ENCODE peak calls at places on chromosome 17, in nine cellular contexts. M, L, E, X, C, B, V, G and F are unnamed samples.

GRCh38 chr17:8275421-8276290 is 12.8 kb upstream of the RANGRF start:
- DNase-seq in M (peak), V (no peak), L (no peak), G (no peak), E (no peak), C (peak), B (no peak), X (no peak), F (no peak)

GRCh38 chr17:29712677-29713076 is 90.0 kb upstream of the CORO6 start:
- DNase-seq in G (no peak), C (no peak), L (no peak), B (no peak), E (no peak), M (no peak), V (no peak), X (no peak), F (no peak)

GRCh38 chr17:40071720-40072480 is 9.1 kb downstream of the THRA start:
- DNase-seq in V (no peak), E (peak), M (no peak), B (no peak), G (peak), C (peak), L (no peak), X (no peak), F (no peak)

GRCh38 chr17:1232786-1233185 is 37.5 kb upstream of the BHLHA9 start:
- DNase-seq in C (no peak), M (peak), X (no peak), G (no peak), V (no peak), E (peak), B (no peak), L (no peak), F (peak)

GRCh38 chr17:15741624-15742023 is 9.5 kb downstream of the TBC1D26 start:
- DNase-seq in B (no peak), G (no peak), V (no peak), M (no peak), C (no peak), X (no peak), L (no peak), E (no peak), F (no peak)

GRCh38 chr17:80970762-80971703 is 20.6 kb upstream of the CHMP6 start:
- DNase-seq in X (no peak), M (no peak), B (no peak), V (no peak), C (no peak), E (no peak), G (no peak), L (no peak), F (no peak)

GRCh38 chr17:33967608-33968349 is 287.3 kb upstream of the CCL2 start:
- DNase-seq in G (no peak), M (no peak), B (no peak), X (no peak), C (no peak), V (no peak), L (no peak), E (no peak), F (no peak)

GRCh38 chr17:68646626-68647526 is 45.7 kb upstream of the FAM20A start:
- DNase-seq in V (no peak), G (no peak), X (no peak), B (no peak), C (no peak), L (no peak), M (no peak), E (peak), F (no peak)

GRCh38 chr17:77501101-77501566 is 360.4 kb downstream of the SEC14L1 start:
- DNase-seq in C (peak), G (peak), E (no peak), B (peak), M (no peak), V (no peak), L (no peak), X (no peak), F (no peak)

GRCh38 chr17:68594552-68594951 is 6.6 kb downstream of the FAM20A start:
- DNase-seq in C (no peak), V (no peak), B (no peak), G (no peak), L (no peak), E (no peak), M (no peak), X (no peak), F (no peak)

GRCh38 chr17:792277-792676 is 10.1 kb downstream of the MRM3 start:
- DNase-seq in C (no peak), X (no peak), E (no peak), M (peak), V (no peak), B (no peak), L (no peak), G (no peak), F (no peak)

GRCh38 chr17:50501054-50501453 is 7.2 kb upstream of the MYCBPAP start:
- DNase-seq in G (peak), L (no peak), E (peak), B (no peak), V (no peak), M (peak), C (peak), X (no peak), F (peak)

GRCh38 chr17:21381076-21381706 is 5.0 kb downstream of the KCNJ12 start:
- DNase-seq in V (no peak), M (no peak), G (no peak), L (no peak), X (no peak), B (no peak), E (no peak), C (no peak), F (no peak)